ENCODE peak calls at places on chromosomes 5 and 9, in four cellular contexts. L, W, K and T are unnamed samples.

GRCh38 chr5:125199968-125200841 is 453.8 kb upstream of the ZNF608 start:
- DNase-seq in L (no peak), W (peak), K (no peak), T (peak)

GRCh38 chr5:88419931-88420330 is 151.3 kb upstream of the TMEM161B start:
- DNase-seq in L (no peak), W (no peak), K (no peak), T (no peak)

GRCh38 chr5:124954784-124955183 is 208.3 kb upstream of the ZNF608 start:
- DNase-seq in L (no peak), W (no peak), K (no peak), T (no peak)

GRCh38 chr5:5572010-5572982 is 149.8 kb downstream of the ICE1 start:
- DNase-seq in L (no peak), W (no peak), K (no peak), T (no peak)

GRCh38 chr5:178286226-178287090 is 53.9 kb upstream of the PHYKPL start:
- DNase-seq in L (no peak), W (no peak), K (no peak), T (no peak)

GRCh38 chr9:99635032-99635431 is 186.7 kb upstream of the NR4A3 start:
- DNase-seq in L (no peak), W (peak), K (no peak), T (no peak)

GRCh38 chr5:83925321-83925877 is 204.7 kb upstream of the HAPLN1 start:
- DNase-seq in L (no peak), W (peak), K (no peak), T (no peak)

GRCh38 chr9:5315187-5315923 is 10.8 kb upstream of the RLN2 start:
- DNase-seq in L (no peak), W (no peak), K (no peak), T (no peak)

GRCh38 chr9:15622596-15622995 is 69.8 kb downstream of the CCDC171 start:
- DNase-seq in L (no peak), W (peak), K (no peak), T (no peak)
- TF ChIP-seq CTCF in L (no peak), W (no peak), K (peak), T (peak)

GRCh38 chr9:134928796-134929559 is 11.3 kb upstream of the FCN1 start:
- DNase-seq in L (no peak), W (no peak), K (no peak), T (peak)
- TF ChIP-seq CTCF in L (no peak), W (no peak), K (no peak), T (no peak)

GRCh38 chr5:53350991-53351770 is 129.2 kb upstream of the FST start:
- DNase-seq in L (no peak), W (no peak), K (no peak), T (no peak)
- TF ChIP-seq CTCF in L (no peak), W (peak), K (no peak), T (no peak)

GRCh38 chr9:22990349-22990748 is 543.7 kb downstream of the DMRTA1 start:
- DNase-seq in L (no peak), W (no peak), K (no peak), T (no peak)

DNA sequence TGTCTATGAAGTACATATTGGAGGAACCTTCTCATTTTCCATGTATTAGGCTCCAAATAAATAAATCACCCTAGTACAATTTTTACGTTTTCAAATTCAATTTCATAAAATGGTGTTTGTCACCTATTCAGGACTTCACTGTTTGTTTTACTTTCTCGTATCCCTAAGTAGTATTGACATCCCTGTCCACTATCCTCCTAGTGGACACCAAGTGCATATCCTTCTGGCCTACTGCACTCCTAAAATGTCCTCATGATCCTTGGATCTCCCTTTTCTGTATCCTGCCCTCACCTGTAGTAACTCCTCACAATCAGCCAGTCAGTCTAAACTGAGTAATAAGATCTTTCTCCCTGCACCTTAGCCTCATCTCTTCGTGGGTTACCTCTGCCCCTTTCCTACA is 539.9 kb downstream of the DMRTA1 start:
- DNase-seq in L (no peak), W (no peak), K (no peak), T (no peak)
- TF ChIP-seq CTCF in L (no peak), W (no peak), K (no peak), T (no peak)

DNA sequence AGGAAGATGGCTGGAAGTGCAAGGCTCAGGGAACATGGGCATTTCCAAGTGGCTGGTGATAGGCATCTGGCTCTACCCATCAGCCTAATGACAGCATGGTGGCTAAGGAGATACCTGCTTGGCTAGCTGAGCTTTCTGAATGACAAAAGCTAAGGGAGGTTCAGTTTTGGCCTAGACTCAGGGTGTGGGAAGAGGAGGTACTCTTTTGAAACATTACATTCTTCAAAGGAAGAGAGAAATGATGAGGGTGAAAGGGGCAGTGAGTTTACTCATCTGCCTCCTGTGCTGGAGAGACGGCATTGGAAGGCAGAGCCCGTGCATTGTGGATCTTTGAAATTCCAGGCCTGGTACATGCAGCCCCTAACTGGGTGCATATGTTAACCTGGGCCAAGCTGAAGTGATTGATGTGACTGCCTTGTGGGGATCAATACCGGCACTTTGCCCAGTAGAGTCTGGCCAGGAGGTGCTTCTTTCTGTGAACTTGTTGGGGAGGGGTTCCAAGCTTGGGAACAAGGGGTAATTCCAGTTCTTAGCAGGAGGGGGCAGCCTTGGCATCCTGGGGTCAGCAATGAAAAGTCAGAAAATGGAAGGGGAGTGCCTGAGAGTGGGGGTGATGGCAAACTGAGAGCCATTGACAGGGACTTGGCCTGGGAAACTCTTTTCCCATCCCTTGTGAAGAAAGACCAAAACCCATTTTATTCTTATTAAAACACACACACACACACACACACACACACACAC is 108.6 kb downstream of the ACER2 start:
- DNase-seq in L (no peak), W (no peak), K (peak), T (peak)
- TF ChIP-seq CTCF in L (peak), W (peak), K (peak), T (peak)

GRCh38 chr5:170774831-170775230 is 8.7 kb upstream of the GABRP start:
- DNase-seq in L (no peak), W (no peak), K (no peak), T (no peak)

GRCh38 chr5:170769236-170769635 is 14.3 kb upstream of the GABRP start:
- DNase-seq in L (no peak), W (no peak), K (no peak), T (no peak)

GRCh38 chr5:170773031-170773985 is 10.2 kb upstream of the GABRP start:
- DNase-seq in L (no peak), W (no peak), K (no peak), T (no peak)

GRCh38 chr5:170769898-170770416 is 13.6 kb upstream of the GABRP start:
- DNase-seq in L (no peak), W (no peak), K (no peak), T (no peak)
- TF ChIP-seq CTCF in L (no peak), W (no peak), K (no peak), T (no peak)

GRCh38 chr5:159441441-159441840 is 111.2 kb upstream of the IL12B start:
- DNase-seq in L (no peak), W (no peak), K (no peak), T (no peak)
- TF ChIP-seq CTCF in L (peak), W (no peak), K (no peak), T (no peak)